ENCODE peak calls at places on chromosomes 1 and 21, in six cellular contexts. Y, B, M, C, D and N are unnamed samples.
A peak's percentile ranks its signal among the peaks of the same experiment; 100 is the strongest.

GRCh38 chr1:32918166-32918565 is 17.0 kb upstream of the TMEM54 start:
- DNase-seq in Y (no peak), B (no peak), M (no peak), C (no peak), D (no peak), N (no peak)

GRCh38 chr1:205537386-205538018 is 33.0 kb downstream of the CDK18 start:
- DNase-seq in Y (peak; percentile 17), B (no peak), M (no peak), C (peak; percentile 36), D (no peak), N (peak; percentile 15)

GRCh38 chr21:36419996-36420395 is 34.8 kb downstream of the CHAF1B start:
- DNase-seq in Y (peak; percentile 85), B (peak; percentile 43), M (peak; percentile 84), C (peak; percentile 86), D (peak; percentile 84), N (peak; percentile 68)

GRCh38 chr1:228125185-228125584 is 14.9 kb upstream of the GUK1 start:
- DNase-seq in Y (no peak), B (no peak), M (no peak), C (no peak), D (no peak), N (no peak)

GRCh38 chr1:157140068-157140588 is 1.9 kb upstream of the ETV3 start:
- DNase-seq in Y (no peak), B (no peak), M (no peak), C (peak; percentile 50), D (no peak), N (no peak)

GRCh38 chr1:226649780-226650179 is 89.3 kb downstream of the ITPKB start:
- DNase-seq in Y (no peak), B (peak; percentile 54), M (no peak), C (peak; percentile 39), D (peak; percentile 40), N (no peak)

GRCh38 chr1:73821520-73821919 is 376.5 kb downstream of the LRRIQ3 start:
- DNase-seq in Y (no peak), B (no peak), M (no peak), C (no peak), D (no peak), N (no peak)

GRCh38 chr1:145884675-145885074 is 991 bp downstream of the ANKRD35 start:
- DNase-seq in Y (no peak), B (no peak), M (no peak), C (peak; percentile 48), D (no peak), N (no peak)

GRCh38 chr1:52867060-52867845 is 24.7 kb downstream of the ZYG11A start:
- DNase-seq in Y (no peak), B (no peak), M (no peak), C (no peak), D (no peak), N (peak; percentile 21)